ENCODE peak calls at places on chromosomes 4 and X, in eight cellular contexts. K is fibroblast of lung, F is transverse colon, L is cardiac muscle cell, X is endodermal cell, U is sigmoid colon, P is ovary, C is tibial artery. V is an unnamed sample.

GRCh38 chrX:122421434-122422121 is 762.5 kb upstream of the GRIA3 start:
- DNase-seq in K (no peak), P (no peak), U (no peak), L (no peak), X (no peak), F (no peak), C (no peak), V (no peak)

GRCh38 chrX:47643926-47644325 is 6.4 kb downstream of the ELK1 start:
- DNase-seq in K (peak; percentile 21), X (no peak), U (no peak), F (no peak), L (peak; percentile 55), C (no peak), P (no peak), V (no peak)

GRCh38 chr4:173448557-173448918 is 49.6 kb upstream of the SCRG1 start:
- DNase-seq in L (no peak), U (no peak), F (no peak), C (no peak), X (no peak), P (no peak), K (peak; percentile 85), V (no peak)

GRCh38 chrX:69222103-69223090 is 57.1 kb upstream of the PJA1 start:
- DNase-seq in U (peak; percentile 83), C (peak; percentile 75), L (peak; percentile 80), P (peak; percentile 65), F (peak; percentile 65), X (peak; percentile 93), K (peak; percentile 43), V (peak; percentile 58)

GRCh38 chr4:118221193-118221800 is 131.5 kb downstream of the PRSS12 start:
- DNase-seq in F (no peak), L (no peak), C (no peak), K (no peak), U (no peak), X (no peak), P (no peak), V (no peak)

GRCh38 chr4:31185014-31185585 is 464.9 kb downstream of the PCDH7 start:
- DNase-seq in F (no peak), X (no peak), C (no peak), L (no peak), K (no peak), U (no peak), P (no peak), V (no peak)

GRCh38 chr4:47830263-47831025 is 7.4 kb downstream of the CORIN start:
- DNase-seq in L (no peak), K (no peak), P (no peak), F (no peak), X (no peak), U (no peak), C (no peak), V (no peak)

GRCh38 chrX:99142745-99143144 is 1267.3 kb downstream of the PCDH19 start:
- DNase-seq in C (no peak), K (no peak), P (no peak), F (no peak), U (no peak), L (no peak), X (no peak), V (no peak)

GRCh38 chr4:67996127-67996526 is 32.8 kb upstream of the TMPRSS11A start:
- DNase-seq in C (no peak), X (no peak), L (no peak), U (no peak), P (no peak), F (no peak), K (no peak), V (no peak)

GRCh38 chr4:11259837-11260236 is 168.9 kb downstream of the HS3ST1 start:
- DNase-seq in U (no peak), L (no peak), P (no peak), C (no peak), F (no peak), K (no peak), X (peak; percentile 52), V (no peak)

GRCh38 chr4:161929966-161930365 is 233.8 kb downstream of the FSTL5 start:
- DNase-seq in P (no peak), L (peak; percentile 61), F (no peak), K (peak; percentile 81), C (no peak), X (no peak), U (no peak), V (no peak)

GRCh38 chr4:38160487-38161207 is 200.4 kb downstream of the PTTG2 start:
- DNase-seq in C (no peak), K (peak; percentile 95), X (peak; percentile 55), P (no peak), U (peak; percentile 72), F (peak; percentile 33), L (peak; percentile 96), V (no peak)

GRCh38 chr4:147138171-147138570 is 192.5 kb upstream of the TTC29 start:
- DNase-seq in U (no peak), X (no peak), L (no peak), K (peak; percentile 43), C (no peak), F (no peak), P (no peak), V (no peak)

GRCh38 chrX:148500428-148501120 is at the start of gene AFF2:
- DNase-seq in F (no peak), L (peak; percentile 17), X (peak; percentile 75), K (peak; percentile 24), C (no peak), U (no peak), P (no peak), V (peak; percentile 18)

GRCh38 chr4:26298198-26298950 is 22.4 kb upstream of the RBPJ start:
- DNase-seq in K (peak; percentile 75), C (no peak), L (peak; percentile 62), U (no peak), F (no peak), P (no peak), X (no peak), V (peak; percentile 82)

GRCh38 chr4:74100531-74100930 is 1.5 kb upstream of the CXCL2 start:
- DNase-seq in C (no peak), X (no peak), F (no peak), L (no peak), K (no peak), P (no peak), U (no peak), V (no peak)

GRCh38 chr4:155571184-155571944 is 95.3 kb upstream of the GUCY1A1 start:
- DNase-seq in F (no peak), L (peak; percentile 59), U (no peak), X (no peak), K (no peak), P (no peak), C (no peak), V (no peak)

GRCh38 chrX:118727686-118728339 is 407 bp downstream of the IL13RA1 start:
- DNase-seq in X (no peak), U (no peak), K (peak; percentile 36), P (peak; percentile 29), L (peak; percentile 39), C (peak; percentile 79), F (peak; percentile 46), V (peak; percentile 53)

DNA sequence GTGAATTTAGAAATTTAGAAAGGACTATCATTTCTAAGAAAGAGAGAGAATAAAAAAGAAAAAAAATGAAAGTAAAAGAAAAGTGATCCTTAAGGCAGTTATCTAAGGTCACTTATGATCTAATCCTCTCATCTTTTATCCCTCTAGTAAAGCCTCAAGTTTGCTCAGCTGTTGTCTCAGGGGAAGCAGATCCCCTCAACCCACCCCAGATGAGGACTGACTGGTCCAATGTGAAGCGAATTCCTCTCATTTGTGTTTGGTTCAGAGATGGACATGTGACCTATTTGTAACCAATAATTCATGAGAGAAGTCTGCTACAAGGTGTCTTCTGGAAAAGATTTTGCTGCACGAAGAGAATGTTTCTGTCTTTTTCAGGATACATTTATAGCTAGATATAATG is 1591.3 kb downstream of the ADGRL3 start:
- DNase-seq in X (no peak), P (no peak), C (no peak), L (no peak), K (no peak), F (no peak), U (no peak), V (no peak)
- H3K4me1 ChIP-seq in X (no peaks in the 10 kb centered on the region), P (no peaks in the 10 kb centered on the region), C (no peaks in the 10 kb centered on the region), L (no peaks in the 10 kb centered on the region), K (no peaks in the 10 kb centered on the region), F (no peaks in the 10 kb centered on the region), U (no peaks in the 10 kb centered on the region), V (no peaks in the 10 kb centered on the region)

DNA sequence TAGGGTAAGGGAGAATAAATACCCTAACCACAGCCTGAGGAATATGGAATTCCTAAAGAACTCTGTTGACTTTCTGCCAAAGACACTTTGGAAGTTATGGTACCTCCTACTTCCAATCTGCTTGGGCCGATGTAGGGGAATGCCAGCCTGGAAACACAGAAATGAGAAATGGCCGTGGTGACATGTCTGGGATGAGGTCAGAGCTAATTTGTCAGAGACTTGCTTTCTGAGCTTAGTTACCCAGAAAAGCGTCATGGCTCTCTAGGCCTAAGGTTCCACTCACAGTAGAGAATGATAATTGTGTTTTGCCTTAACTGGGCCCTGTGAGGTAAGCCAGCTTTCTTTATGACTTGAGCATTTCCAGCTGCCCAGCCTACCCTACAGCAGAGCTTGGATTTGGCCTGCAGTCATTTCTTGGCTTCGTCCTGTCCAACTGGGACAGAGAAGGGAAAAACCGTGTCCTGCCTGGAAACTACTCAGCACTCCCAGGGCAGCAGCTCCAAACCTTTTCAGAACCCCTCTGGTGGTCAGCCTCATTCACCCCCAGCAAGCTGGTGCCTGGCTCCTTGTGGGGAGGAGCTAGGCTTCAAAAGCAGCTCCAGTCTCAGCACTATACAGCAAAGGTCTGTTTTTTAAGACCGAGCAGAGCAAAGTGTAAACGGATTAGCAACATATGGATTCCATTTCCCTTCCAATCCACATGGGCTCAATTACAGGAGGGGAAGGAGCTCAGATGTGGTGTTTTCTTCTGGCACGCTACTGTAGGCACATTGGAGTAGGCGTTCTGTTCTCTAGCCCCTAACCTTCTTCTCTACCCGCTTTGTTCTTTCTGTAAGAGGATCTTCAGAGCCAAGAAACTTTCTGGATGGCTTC is 92.2 kb downstream of the RLIM start:
- DNase-seq in P (peak; percentile 12), C (no peak), F (no peak), K (peak; percentile 67), U (peak; percentile 81), X (no peak), L (peak; percentile 79), V (no peak)
- H3K4me3 ChIP-seq in P (no peak overlapping the region), C (no peak overlapping the region), F (no peak overlapping the region), K (no peak overlapping the region), U (no peak overlapping the region), X (no peak overlapping the region), L (no peak overlapping the region), V (no peak overlapping the region)

DNA sequence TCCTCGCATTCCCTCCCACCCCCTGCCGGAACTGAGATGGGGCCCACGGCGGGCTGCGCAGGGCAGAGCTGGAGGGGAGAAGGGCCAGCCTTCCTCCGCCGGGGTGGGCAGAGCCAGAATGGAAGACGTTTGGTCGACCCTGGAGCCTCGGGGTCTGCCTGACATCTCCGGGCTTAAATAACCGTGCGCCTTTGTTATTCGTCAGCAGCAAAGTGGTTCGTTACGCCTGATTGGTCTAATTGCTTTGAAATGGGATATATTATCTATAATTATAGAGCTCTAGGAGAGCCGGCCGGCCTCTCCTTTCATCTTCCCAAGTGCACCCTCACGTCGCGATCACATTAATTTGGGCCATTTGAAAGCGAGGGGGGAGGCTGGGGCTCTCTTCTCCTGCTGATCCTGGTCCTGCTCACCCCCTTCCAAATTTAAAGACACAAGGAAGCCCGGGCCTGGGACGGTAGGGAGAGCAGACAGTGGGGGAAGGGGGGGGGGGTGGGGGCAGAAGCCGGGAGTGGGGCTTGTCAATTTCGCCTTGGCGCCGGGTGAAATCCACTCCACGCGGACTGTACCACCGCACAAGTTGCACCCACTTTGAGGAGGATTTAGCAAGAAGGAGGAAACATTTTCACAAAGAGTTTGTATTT is 4.7 kb upstream of the MSX1 start:
- DNase-seq in U (peak; percentile 50), X (peak; percentile 64), P (no peak), K (no peak), L (no peak), F (no peak), C (peak; percentile 57), V (no peak)
- H3K4me1 ChIP-seq in U (peaks cover 41% of the 10 kb centered on the region), X (peaks cover 5% of the 10 kb centered on the region), P (peaks cover 4% of the 10 kb centered on the region), K (peaks cover 6% of the 10 kb centered on the region), L (peaks cover 5% of the 10 kb centered on the region), F (peaks cover 46% of the 10 kb centered on the region), C (peaks cover 57% of the 10 kb centered on the region), V (no peaks in the 10 kb centered on the region)

GRCh38 chr4:6939761-6940743 is 30.4 kb downstream of the TBC1D14 start:
- DNase-seq in U (no peak), C (no peak), F (no peak), L (no peak), K (no peak), P (no peak), X (peak; percentile 61), V (no peak)
- H3K4me3 ChIP-seq in U (no peak overlapping the region), C (no peak overlapping the region), F (no peak overlapping the region), L (no peak overlapping the region), K (no peak overlapping the region), P (no peak overlapping the region), X (no peak overlapping the region), V (no peak overlapping the region)